ENCODE peak calls at places on chromosomes 3 and 15, in ten cellular contexts. One of them, this sample, is unnamed.

GRCh38 chr3:185712337-185712736 is 112.5 kb downstream of the IGF2BP2 start:
- DNase-seq in left cardiac atrium: no peak
- DNase-seq in HL-60: no peak
- DNase-seq in prostate gland: no peak
- DNase-seq in AML-193: no peak
- DNase-seq in dermis microvascular lymphatic vessel endothelial cell: no peak
- DNase-seq in activated T-cell treated with anti-CD3 and anti-CD28 coated beads for 48 hours: no peak
- DNase-seq in GM13977: no peak
- DNase-seq in activated naive CD8-positive, alpha-beta T cell treated with anti-CD3 and anti-CD28 coated beads, Interleukin-2, amount 50 U/mL, for 24 hours: no peak
- DNase-seq in neural crest cell: no peak
- DNase-seq in this sample: no peak

GRCh38 chr15:58269455-58270414 is 131.6 kb downstream of the AQP9 start:
- DNase-seq in left cardiac atrium: no peak
- DNase-seq in HL-60: peak; percentile 28
- DNase-seq in prostate gland: peak; percentile 54
- DNase-seq in AML-193: peak; percentile 66
- DNase-seq in dermis microvascular lymphatic vessel endothelial cell: peak; percentile 69
- DNase-seq in activated T-cell treated with anti-CD3 and anti-CD28 coated beads for 48 hours: peak; percentile 6
- DNase-seq in GM13977: peak; percentile 36
- DNase-seq in activated naive CD8-positive, alpha-beta T cell treated with anti-CD3 and anti-CD28 coated beads, Interleukin-2, amount 50 U/mL, for 24 hours: peak; percentile 23
- DNase-seq in neural crest cell: peak; percentile 29
- DNase-seq in this sample: peak; percentile 80

GRCh38 chr3:9746330-9746729 is 3.4 kb upstream of the OGG1 start:
- DNase-seq in left cardiac atrium: no peak
- DNase-seq in HL-60: no peak
- DNase-seq in prostate gland: no peak
- DNase-seq in AML-193: no peak
- DNase-seq in dermis microvascular lymphatic vessel endothelial cell: no peak
- DNase-seq in activated T-cell treated with anti-CD3 and anti-CD28 coated beads for 48 hours: no peak
- DNase-seq in GM13977: no peak
- DNase-seq in activated naive CD8-positive, alpha-beta T cell treated with anti-CD3 and anti-CD28 coated beads, Interleukin-2, amount 50 U/mL, for 24 hours: peak; percentile 28
- DNase-seq in neural crest cell: no peak
- DNase-seq in this sample: peak; percentile 94

GRCh38 chr3:27194494-27194893 is 174.7 kb downstream of the NEK10 start:
- DNase-seq in left cardiac atrium: no peak
- DNase-seq in HL-60: no peak
- DNase-seq in prostate gland: no peak
- DNase-seq in AML-193: no peak
- DNase-seq in dermis microvascular lymphatic vessel endothelial cell: no peak
- DNase-seq in activated T-cell treated with anti-CD3 and anti-CD28 coated beads for 48 hours: no peak
- DNase-seq in GM13977: no peak
- DNase-seq in activated naive CD8-positive, alpha-beta T cell treated with anti-CD3 and anti-CD28 coated beads, Interleukin-2, amount 50 U/mL, for 24 hours: no peak
- DNase-seq in neural crest cell: no peak
- DNase-seq in this sample: no peak

GRCh38 chr3:69948246-69948862 is 51.2 kb upstream of the SAMMSON start:
- DNase-seq in left cardiac atrium: no peak
- DNase-seq in HL-60: no peak
- DNase-seq in prostate gland: no peak
- DNase-seq in AML-193: peak; percentile 27
- DNase-seq in dermis microvascular lymphatic vessel endothelial cell: peak; percentile 29
- DNase-seq in activated T-cell treated with anti-CD3 and anti-CD28 coated beads for 48 hours: no peak
- DNase-seq in GM13977: peak; percentile 8
- DNase-seq in activated naive CD8-positive, alpha-beta T cell treated with anti-CD3 and anti-CD28 coated beads, Interleukin-2, amount 50 U/mL, for 24 hours: no peak
- DNase-seq in neural crest cell: no peak
- DNase-seq in this sample: peak; percentile 63

GRCh38 chr15:39172380-39173281 is 408.2 kb upstream of the THBS1 start:
- DNase-seq in left cardiac atrium: no peak
- DNase-seq in HL-60: no peak
- DNase-seq in prostate gland: peak; percentile 10
- DNase-seq in AML-193: no peak
- DNase-seq in dermis microvascular lymphatic vessel endothelial cell: no peak
- DNase-seq in activated T-cell treated with anti-CD3 and anti-CD28 coated beads for 48 hours: no peak
- DNase-seq in GM13977: no peak
- DNase-seq in activated naive CD8-positive, alpha-beta T cell treated with anti-CD3 and anti-CD28 coated beads, Interleukin-2, amount 50 U/mL, for 24 hours: no peak
- DNase-seq in neural crest cell: no peak
- DNase-seq in this sample: peak; percentile 74

GRCh38 chr3:149180057-149180573 is 41.5 kb downstream of the CP start:
- DNase-seq in left cardiac atrium: peak; percentile 90
- DNase-seq in HL-60: peak; percentile 2
- DNase-seq in prostate gland: peak; percentile 6
- DNase-seq in AML-193: no peak
- DNase-seq in dermis microvascular lymphatic vessel endothelial cell: peak; percentile 24
- DNase-seq in activated T-cell treated with anti-CD3 and anti-CD28 coated beads for 48 hours: no peak
- DNase-seq in GM13977: no peak
- DNase-seq in activated naive CD8-positive, alpha-beta T cell treated with anti-CD3 and anti-CD28 coated beads, Interleukin-2, amount 50 U/mL, for 24 hours: no peak
- DNase-seq in neural crest cell: no peak
- DNase-seq in this sample: peak; percentile 99

GRCh38 chr15:101105059-101105851 is 146.6 kb downstream of the CHSY1 start:
- DNase-seq in left cardiac atrium: no peak
- DNase-seq in HL-60: no peak
- DNase-seq in prostate gland: no peak
- DNase-seq in AML-193: no peak
- DNase-seq in dermis microvascular lymphatic vessel endothelial cell: no peak
- DNase-seq in activated T-cell treated with anti-CD3 and anti-CD28 coated beads for 48 hours: no peak
- DNase-seq in GM13977: no peak
- DNase-seq in activated naive CD8-positive, alpha-beta T cell treated with anti-CD3 and anti-CD28 coated beads, Interleukin-2, amount 50 U/mL, for 24 hours: no peak
- DNase-seq in neural crest cell: no peak
- DNase-seq in this sample: no peak

GRCh38 chr3:192128922-192129321 is 598.4 kb downstream of the FGF12 start:
- DNase-seq in left cardiac atrium: no peak
- DNase-seq in HL-60: no peak
- DNase-seq in prostate gland: no peak
- DNase-seq in AML-193: no peak
- DNase-seq in dermis microvascular lymphatic vessel endothelial cell: peak; percentile 4
- DNase-seq in activated T-cell treated with anti-CD3 and anti-CD28 coated beads for 48 hours: no peak
- DNase-seq in GM13977: peak; percentile 37
- DNase-seq in activated naive CD8-positive, alpha-beta T cell treated with anti-CD3 and anti-CD28 coated beads, Interleukin-2, amount 50 U/mL, for 24 hours: no peak
- DNase-seq in neural crest cell: no peak
- DNase-seq in this sample: no peak

GRCh38 chr3:98556164-98557130 is 24.7 kb downstream of the GPR15 start:
- DNase-seq in left cardiac atrium: no peak
- DNase-seq in HL-60: no peak
- DNase-seq in prostate gland: no peak
- DNase-seq in AML-193: peak; percentile 67
- DNase-seq in dermis microvascular lymphatic vessel endothelial cell: no peak
- DNase-seq in activated T-cell treated with anti-CD3 and anti-CD28 coated beads for 48 hours: peak; percentile 55
- DNase-seq in GM13977: peak; percentile 54
- DNase-seq in activated naive CD8-positive, alpha-beta T cell treated with anti-CD3 and anti-CD28 coated beads, Interleukin-2, amount 50 U/mL, for 24 hours: peak; percentile 56
- DNase-seq in neural crest cell: no peak
- DNase-seq in this sample: no peak

GRCh38 chr3:167487556-167487955 is 13.7 kb upstream of the SERPINI2 start:
- DNase-seq in left cardiac atrium: no peak
- DNase-seq in HL-60: no peak
- DNase-seq in prostate gland: no peak
- DNase-seq in AML-193: no peak
- DNase-seq in dermis microvascular lymphatic vessel endothelial cell: no peak
- DNase-seq in activated T-cell treated with anti-CD3 and anti-CD28 coated beads for 48 hours: no peak
- DNase-seq in GM13977: no peak
- DNase-seq in activated naive CD8-positive, alpha-beta T cell treated with anti-CD3 and anti-CD28 coated beads, Interleukin-2, amount 50 U/mL, for 24 hours: no peak
- DNase-seq in neural crest cell: no peak
- DNase-seq in this sample: no peak

GRCh38 chr3:106428565-106428994 is 559.8 kb upstream of the CBLB start:
- DNase-seq in left cardiac atrium: no peak
- DNase-seq in HL-60: peak; percentile 52
- DNase-seq in prostate gland: no peak
- DNase-seq in AML-193: no peak
- DNase-seq in dermis microvascular lymphatic vessel endothelial cell: no peak
- DNase-seq in activated T-cell treated with anti-CD3 and anti-CD28 coated beads for 48 hours: no peak
- DNase-seq in GM13977: no peak
- DNase-seq in activated naive CD8-positive, alpha-beta T cell treated with anti-CD3 and anti-CD28 coated beads, Interleukin-2, amount 50 U/mL, for 24 hours: peak; percentile 20
- DNase-seq in neural crest cell: no peak
- DNase-seq in this sample: no peak

GRCh38 chr3:30286007-30286669 is 320.3 kb upstream of the TGFBR2 start:
- DNase-seq in left cardiac atrium: peak; percentile 87
- DNase-seq in HL-60: no peak
- DNase-seq in prostate gland: peak; percentile 60
- DNase-seq in AML-193: no peak
- DNase-seq in dermis microvascular lymphatic vessel endothelial cell: peak; percentile 84
- DNase-seq in activated T-cell treated with anti-CD3 and anti-CD28 coated beads for 48 hours: no peak
- DNase-seq in GM13977: peak; percentile 4
- DNase-seq in activated naive CD8-positive, alpha-beta T cell treated with anti-CD3 and anti-CD28 coated beads, Interleukin-2, amount 50 U/mL, for 24 hours: no peak
- DNase-seq in neural crest cell: no peak
- DNase-seq in this sample: no peak

GRCh38 chr15:56989411-56989924 is 71.0 kb downstream of the TCF12 start:
- DNase-seq in left cardiac atrium: no peak
- DNase-seq in HL-60: no peak
- DNase-seq in prostate gland: no peak
- DNase-seq in AML-193: peak; percentile 32
- DNase-seq in dermis microvascular lymphatic vessel endothelial cell: no peak
- DNase-seq in activated T-cell treated with anti-CD3 and anti-CD28 coated beads for 48 hours: no peak
- DNase-seq in GM13977: no peak
- DNase-seq in activated naive CD8-positive, alpha-beta T cell treated with anti-CD3 and anti-CD28 coated beads, Interleukin-2, amount 50 U/mL, for 24 hours: no peak
- DNase-seq in neural crest cell: no peak
- DNase-seq in this sample: peak; percentile 12

GRCh38 chr15:56040081-56041035 is 46.9 kb upstream of the NEDD4 start:
- DNase-seq in left cardiac atrium: peak; percentile 42
- DNase-seq in HL-60: no peak
- DNase-seq in prostate gland: peak; percentile 76
- DNase-seq in AML-193: no peak
- DNase-seq in dermis microvascular lymphatic vessel endothelial cell: peak; percentile 92
- DNase-seq in activated T-cell treated with anti-CD3 and anti-CD28 coated beads for 48 hours: no peak
- DNase-seq in GM13977: no peak
- DNase-seq in activated naive CD8-positive, alpha-beta T cell treated with anti-CD3 and anti-CD28 coated beads, Interleukin-2, amount 50 U/mL, for 24 hours: peak; percentile 39
- DNase-seq in neural crest cell: no peak
- DNase-seq in this sample: no peak

This sample was measured in cardiac muscle cell.